ENCODE peak calls at places on chromosomes 16 and 17, in eight cellular contexts. Y, U, C, Z, K, E, V and H are unnamed samples.

GRCh38 chr17:16081507-16082087 is 82.0 kb downstream of the TTC19 start:
- DNase-seq in Y (no peak), U (no peak), C (no peak), Z (no peak), K (no peak), E (no peak), V (no peak), H (no peak)

GRCh38 chr16:54538241-54538640 is 251.7 kb upstream of the IRX3 start:
- DNase-seq in Y (no peak), U (no peak), C (no peak), Z (no peak), K (no peak), E (no peak), V (no peak), H (no peak)

GRCh38 chr17:69227536-69227935 is 1.1 kb downstream of the ABCA10 start:
- DNase-seq in Y (no peak), U (no peak), C (no peak), Z (no peak), K (no peak), E (no peak), V (no peak), H (no peak)

GRCh38 chr17:44961921-44962350 is 6.2 kb downstream of the C1QL1 start:
- DNase-seq in Y (no peak), U (no peak), C (no peak), Z (no peak), K (no peak), E (no peak), V (no peak), H (no peak)

GRCh38 chr17:18959071-18959844 is 7.3 kb downstream of the SLC5A10 start:
- DNase-seq in Y (no peak), U (no peak), C (no peak), Z (no peak), K (no peak), E (no peak), V (no peak), H (no peak)

GRCh38 chr17:13395872-13396271 is 205.9 kb downstream of the HS3ST3A1 start:
- DNase-seq in Y (no peak), U (no peak), C (no peak), Z (no peak), K (no peak), E (no peak), V (no peak), H (peak; percentile 64)

GRCh38 chr17:46929413-46929812 is 6.5 kb downstream of the GOSR2 start:
- DNase-seq in Y (no peak), U (no peak), C (no peak), Z (peak; percentile 48), K (no peak), E (no peak), V (no peak), H (no peak)

GRCh38 chr16:3819741-3820724 is 60.5 kb downstream of the CREBBP start:
- DNase-seq in Y (no peak), U (no peak), C (peak; percentile 64), Z (peak; percentile 97), K (no peak), E (no peak), V (peak; percentile 47), H (peak; percentile 93)

GRCh38 chr16:1918312-1918889 is at the start of gene HS3ST6:
- DNase-seq in Y (no peak), U (no peak), C (no peak), Z (no peak), K (no peak), E (no peak), V (no peak), H (no peak)

GRCh38 chr17:4188076-4188475 is 45.1 kb downstream of the CYB5D2 start:
- DNase-seq in Y (no peak), U (no peak), C (no peak), Z (no peak), K (no peak), E (no peak), V (no peak), H (no peak)

GRCh38 chr17:4187076-4187475 is 44.1 kb downstream of the CYB5D2 start:
- DNase-seq in Y (no peak), U (no peak), C (no peak), Z (no peak), K (no peak), E (no peak), V (no peak), H (no peak)

GRCh38 chr17:4185656-4186055 is 42.7 kb downstream of the CYB5D2 start:
- DNase-seq in Y (no peak), U (no peak), C (no peak), Z (no peak), K (no peak), E (peak; percentile 21), V (no peak), H (no peak)

GRCh38 chr17:4186244-4186920 is 43.4 kb downstream of the CYB5D2 start:
- DNase-seq in Y (no peak), U (no peak), C (no peak), Z (no peak), K (peak; percentile 33), E (peak; percentile 9), V (peak; percentile 46), H (no peak)

DNA sequence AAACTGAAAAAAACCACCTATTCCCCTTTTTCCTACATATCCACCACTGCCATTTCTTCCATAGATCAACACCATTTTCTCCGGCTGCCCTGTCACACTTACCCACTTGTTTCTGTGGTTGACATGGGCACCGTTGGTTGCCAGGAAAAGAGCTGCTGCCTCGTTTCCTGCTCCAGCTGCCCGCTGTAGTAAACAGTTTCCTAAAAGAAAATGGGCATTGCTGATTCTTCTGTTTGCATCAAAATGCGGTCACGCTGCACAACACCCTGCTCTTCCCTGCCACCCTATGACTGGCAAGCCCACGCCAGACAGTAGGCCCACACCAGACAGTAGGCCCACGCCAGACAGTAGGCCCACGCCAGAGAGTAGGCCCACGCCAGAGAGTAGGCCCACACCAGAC is 46.3 kb downstream of the CYB5D2 start:
- DNase-seq in Y (no peak), U (no peak), C (no peak), Z (no peak), K (no peak), E (no peak), V (no peak), H (no peak)
- H3K27ac ChIP-seq in Y (no peak overlapping the region), U (peak overlapping the region; percentile 32), C (no peak overlapping the region), Z (no peak overlapping the region), K (no peak overlapping the region), E (no peak overlapping the region), V (no peak overlapping the region), H (no peak overlapping the region)

DNA sequence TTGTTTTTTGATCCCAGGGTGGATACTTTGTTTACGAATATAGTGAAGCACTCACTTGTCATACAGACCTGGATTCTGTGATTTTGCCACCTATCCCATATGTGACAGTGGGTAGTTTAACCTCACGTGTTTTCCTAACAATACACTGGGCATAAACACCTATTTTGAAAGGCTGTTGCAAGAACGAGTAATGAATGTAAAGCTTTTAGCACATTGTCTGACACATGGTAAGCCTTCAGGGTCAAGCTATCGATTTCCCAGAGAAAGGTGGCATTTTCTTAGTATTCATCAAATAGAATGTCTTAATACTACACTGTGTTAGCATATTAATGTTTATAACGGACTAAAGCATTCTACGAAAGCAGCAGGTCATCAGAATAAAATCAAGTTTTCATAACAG is 1.9 kb downstream of the CHTF8 start:
- DNase-seq in Y (no peak), U (no peak), C (no peak), Z (no peak), K (no peak), E (no peak), V (no peak), H (no peak)
- H3K27ac ChIP-seq in Y (no peak overlapping the region), U (no peak overlapping the region), C (no peak overlapping the region), Z (no peak overlapping the region), K (no peak overlapping the region), E (no peak overlapping the region), V (no peak overlapping the region), H (no peak overlapping the region)

GRCh38 chr16:27223701-27224100 is 20.4 kb downstream of the KDM8 start:
- DNase-seq in Y (no peak), U (no peak), C (no peak), Z (no peak), K (no peak), E (no peak), V (no peak), H (no peak)

GRCh38 chr16:27222499-27223225 is 19.3 kb downstream of the KDM8 start:
- DNase-seq in Y (no peak), U (no peak), C (peak; percentile 59), Z (peak; percentile 45), K (no peak), E (no peak), V (no peak), H (peak; percentile 80)

GRCh38 chr16:27224271-27224737 is 21.0 kb downstream of the KDM8 start:
- DNase-seq in Y (no peak), U (no peak), C (no peak), Z (no peak), K (no peak), E (no peak), V (no peak), H (no peak)

GRCh38 chr16:27221576-27222498 is 18.5 kb downstream of the KDM8 start:
- DNase-seq in Y (no peak), U (no peak), C (peak; percentile 65), Z (peak; percentile 76), K (no peak), E (no peak), V (no peak), H (peak; percentile 42)

GRCh38 chr16:27223226-27223610 is 19.9 kb downstream of the KDM8 start:
- DNase-seq in Y (no peak), U (no peak), C (no peak), Z (no peak), K (no peak), E (no peak), V (no peak), H (no peak)
- H3K27ac ChIP-seq in Y (no peak overlapping the region), U (no peak overlapping the region), C (no peak overlapping the region), Z (peak overlapping the region; percentile 75), K (no peak overlapping the region), E (no peak overlapping the region), V (no peak overlapping the region), H (peak overlapping the region; percentile 86)

GRCh38 chr17:50728881-50729765 is 9.7 kb downstream of the LUC7L3 start:
- DNase-seq in Y (no peak), U (no peak), C (no peak), Z (no peak), K (no peak), E (no peak), V (no peak), H (no peak)
- H3K27ac ChIP-seq in Y (no peak overlapping the region), U (no peak overlapping the region), C (no peak overlapping the region), Z (no peak overlapping the region), K (no peak overlapping the region), E (no peak overlapping the region), V (no peak overlapping the region), H (no peak overlapping the region)

GRCh38 chr16:81042821-81043220 is 7.2 kb downstream of the ATMIN start:
- DNase-seq in Y (no peak), U (no peak), C (no peak), Z (no peak), K (no peak), E (no peak), V (no peak), H (no peak)
- H3K27ac ChIP-seq in Y (no peak overlapping the region), U (no peak overlapping the region), C (no peak overlapping the region), Z (no peak overlapping the region), K (no peak overlapping the region), E (no peak overlapping the region), V (no peak overlapping the region), H (no peak overlapping the region)